ENCODE peak calls at places on chromosome 4, in four cellular contexts. J, O, S and Q are unnamed samples.

GRCh38 chr4:185592845-185593488 is 57.7 kb upstream of the PDLIM3 start:
- DNase-seq in O (peak; percentile 39), S (no peak), J (no peak), Q (peak; percentile 43)

GRCh38 chr4:80587861-80588385 is 252.4 kb downstream of the CFAP299 start:
- DNase-seq in S (no peak), J (no peak), O (no peak), Q (no peak)

GRCh38 chr4:152095701-152096070 is 334.9 kb upstream of the GATB start:
- DNase-seq in S (no peak), J (no peak), O (peak; percentile 24), Q (no peak)

GRCh38 chr4:138494931-138495330 is 252.8 kb upstream of the SLC7A11 start:
- DNase-seq in O (peak; percentile 38), S (peak; percentile 61), J (peak; percentile 46), Q (no peak)

GRCh38 chr4:139015948-139016451 is 419 bp downstream of the NOCT start:
- DNase-seq in O (peak; percentile 49), J (peak; percentile 20), S (no peak), Q (no peak)

GRCh38 chr4:8175686-8176085 is 17.1 kb upstream of the ABLIM2 start:
- DNase-seq in O (no peak), S (no peak), J (no peak), Q (no peak)

GRCh38 chr4:100889401-100889800 is 371.6 kb upstream of the EMCN start:
- DNase-seq in S (no peak), J (no peak), O (no peak), Q (no peak)

GRCh38 chr4:185122681-185123345 is 20.3 kb upstream of the SLC25A4 start:
- DNase-seq in J (no peak), O (peak; percentile 61), S (no peak), Q (no peak)

GRCh38 chr4:87461281-87461700 is 38.9 kb downstream of the NUDT9 start:
- DNase-seq in J (peak; percentile 50), S (no peak), O (no peak), Q (peak; percentile 2)

GRCh38 chr4:146122398-146122797 is 53.1 kb upstream of the LSM6 start:
- DNase-seq in J (no peak), S (no peak), O (no peak), Q (no peak)
- H4K8ac ChIP-seq in J (no peak overlapping the region), S (no peak overlapping the region), O (no peak overlapping the region), Q (no peak overlapping the region)

DNA sequence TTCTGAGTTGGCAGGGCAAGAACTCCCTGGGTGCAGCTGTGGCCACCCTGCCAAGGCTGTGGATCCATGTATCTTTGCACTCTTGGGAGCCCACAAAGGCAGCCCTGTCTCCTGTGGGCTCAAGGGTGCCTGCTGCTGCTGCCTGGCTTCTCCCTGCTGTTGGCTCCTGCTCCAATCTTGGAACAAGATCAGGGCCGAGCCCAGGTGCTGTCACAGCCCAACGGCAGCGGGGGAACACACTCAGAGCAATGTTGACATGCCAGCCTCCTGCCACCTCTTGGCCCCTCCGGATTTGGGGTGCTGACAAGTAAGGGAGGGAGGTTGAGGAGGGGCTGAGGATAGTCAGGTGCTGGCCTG is 57.9 kb downstream of the COX18 start:
- DNase-seq in J (no peak), O (no peak), S (no peak), Q (no peak)
- H4K8ac ChIP-seq in J (no peak overlapping the region), O (no peak overlapping the region), S (no peak overlapping the region), Q (no peak overlapping the region)

GRCh38 chr4:2823671-2824328 is 19.8 kb upstream of the ADD1 start:
- DNase-seq in J (no peak), O (no peak), S (no peak), Q (no peak)
- H4K8ac ChIP-seq in J (no peak overlapping the region), O (no peak overlapping the region), S (no peak overlapping the region), Q (no peak overlapping the region)

GRCh38 chr4:109876634-109877265 is 28.8 kb downstream of the LRIT3 start:
- DNase-seq in J (no peak), O (no peak), S (no peak), Q (no peak)

GRCh38 chr4:109879081-109879480 is 31.2 kb downstream of the LRIT3 start:
- DNase-seq in S (no peak), J (no peak), O (no peak), Q (no peak)

GRCh38 chr4:109878355-109878754 is 30.4 kb downstream of the LRIT3 start:
- DNase-seq in S (no peak), O (no peak), J (no peak), Q (no peak)

GRCh38 chr4:109875106-109875505 is 27.2 kb downstream of the LRIT3 start:
- DNase-seq in O (no peak), S (no peak), J (no peak), Q (no peak)

DNA sequence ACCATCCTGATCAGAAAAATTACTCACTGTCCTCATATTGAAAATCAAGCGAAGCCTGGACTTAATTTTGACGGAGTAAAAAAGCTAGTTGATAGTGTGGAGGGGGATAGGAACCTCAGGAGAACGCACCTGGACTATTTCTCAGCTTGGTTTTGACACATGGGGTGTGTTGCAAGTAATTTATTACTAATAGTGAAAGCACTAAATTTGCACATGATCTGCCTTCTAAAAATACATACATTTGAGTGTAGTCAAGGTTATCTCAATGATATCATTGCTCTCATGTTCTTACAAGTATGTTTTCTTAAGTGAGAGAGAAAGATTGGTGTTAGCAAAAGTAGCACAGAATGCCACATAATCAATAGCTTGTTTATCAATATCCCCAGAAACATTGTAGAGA is 29.5 kb downstream of the LRIT3 start:
- DNase-seq in J (no peak), S (no peak), O (no peak), Q (no peak)
- H4K8ac ChIP-seq in J (no peak overlapping the region), S (no peak overlapping the region), O (no peak overlapping the region), Q (no peak overlapping the region)

GRCh38 chr4:128267745-128268144 is 19.9 kb downstream of the PGRMC2 start:
- DNase-seq in S (no peak), J (no peak), O (no peak), Q (no peak)
- H4K8ac ChIP-seq in S (no peak overlapping the region), J (no peak overlapping the region), O (no peak overlapping the region), Q (no peak overlapping the region)

DNA sequence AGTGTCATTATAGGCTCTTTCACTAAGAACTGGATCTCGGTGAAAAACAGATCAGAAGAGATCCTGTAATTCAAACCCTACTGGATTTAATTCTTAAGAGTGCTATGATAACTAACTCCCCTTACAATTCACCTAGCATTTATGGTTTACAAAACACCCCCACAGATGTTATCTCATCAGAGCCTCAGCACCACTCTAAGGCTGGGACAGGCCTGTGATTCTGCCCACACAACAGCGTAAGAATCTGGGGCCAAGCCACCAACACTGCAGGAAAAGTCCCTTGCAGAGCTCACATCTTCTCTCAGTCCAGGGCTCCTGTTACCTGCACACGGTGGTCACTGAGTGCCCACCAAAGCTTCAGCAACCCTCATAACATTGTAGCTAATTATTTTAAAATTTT is 8.9 kb downstream of the MFAP3L start:
- DNase-seq in J (no peak), O (no peak), S (no peak), Q (no peak)
- H4K8ac ChIP-seq in J (no peak overlapping the region), O (no peak overlapping the region), S (no peak overlapping the region), Q (no peak overlapping the region)

GRCh38 chr4:150264595-150265141 is 186.4 kb downstream of the DCLK2 start:
- DNase-seq in S (no peak), J (no peak), O (no peak), Q (no peak)

GRCh38 chr4:150265806-150266205 is 187.6 kb downstream of the DCLK2 start:
- DNase-seq in J (no peak), O (no peak), S (no peak), Q (no peak)

GRCh38 chr4:150261571-150261970 is 183.3 kb downstream of the DCLK2 start:
- DNase-seq in O (no peak), J (no peak), S (no peak), Q (no peak)

GRCh38 chr4:150259861-150260567 is 181.8 kb downstream of the DCLK2 start:
- DNase-seq in S (no peak), O (no peak), J (no peak), Q (no peak)

DNA sequence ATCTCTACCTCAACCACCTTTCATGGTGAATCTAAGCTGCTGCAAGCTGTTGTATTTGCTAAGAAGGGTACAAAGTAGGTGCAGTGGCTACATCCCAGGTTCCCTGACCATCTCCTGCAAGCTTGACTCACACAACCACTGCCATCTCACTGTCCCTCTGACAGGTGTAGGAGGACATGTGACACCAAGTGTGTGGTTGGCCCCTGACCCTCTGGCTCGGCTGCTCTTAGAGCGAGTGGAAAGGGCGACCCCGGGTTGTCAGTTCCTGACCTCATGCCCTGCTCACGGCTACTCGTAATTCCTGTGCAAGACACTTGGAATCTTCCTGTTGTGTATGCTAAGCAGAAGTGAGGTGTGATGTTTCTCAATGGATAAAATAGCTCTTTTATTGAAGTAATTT is 184.4 kb downstream of the DCLK2 start:
- DNase-seq in J (no peak), S (no peak), O (no peak), Q (no peak)
- H4K8ac ChIP-seq in J (no peak overlapping the region), S (no peak overlapping the region), O (no peak overlapping the region), Q (no peak overlapping the region)

GRCh38 chr4:163493643-163494359 is 689 bp upstream of the TMA16 start:
- DNase-seq in J (no peak), S (no peak), O (no peak), Q (peak; percentile 16)

GRCh38 chr4:163489929-163490328 is 4.6 kb upstream of the TMA16 start:
- DNase-seq in S (no peak), O (no peak), J (no peak), Q (no peak)

GRCh38 chr4:163492951-163493504 is 1.5 kb upstream of the TMA16 start:
- DNase-seq in J (no peak), O (no peak), S (no peak), Q (no peak)

GRCh38 chr4:163495900-163496299 is 1.4 kb downstream of the TMA16 start:
- DNase-seq in J (no peak), O (peak; percentile 13), S (no peak), Q (no peak)

DNA sequence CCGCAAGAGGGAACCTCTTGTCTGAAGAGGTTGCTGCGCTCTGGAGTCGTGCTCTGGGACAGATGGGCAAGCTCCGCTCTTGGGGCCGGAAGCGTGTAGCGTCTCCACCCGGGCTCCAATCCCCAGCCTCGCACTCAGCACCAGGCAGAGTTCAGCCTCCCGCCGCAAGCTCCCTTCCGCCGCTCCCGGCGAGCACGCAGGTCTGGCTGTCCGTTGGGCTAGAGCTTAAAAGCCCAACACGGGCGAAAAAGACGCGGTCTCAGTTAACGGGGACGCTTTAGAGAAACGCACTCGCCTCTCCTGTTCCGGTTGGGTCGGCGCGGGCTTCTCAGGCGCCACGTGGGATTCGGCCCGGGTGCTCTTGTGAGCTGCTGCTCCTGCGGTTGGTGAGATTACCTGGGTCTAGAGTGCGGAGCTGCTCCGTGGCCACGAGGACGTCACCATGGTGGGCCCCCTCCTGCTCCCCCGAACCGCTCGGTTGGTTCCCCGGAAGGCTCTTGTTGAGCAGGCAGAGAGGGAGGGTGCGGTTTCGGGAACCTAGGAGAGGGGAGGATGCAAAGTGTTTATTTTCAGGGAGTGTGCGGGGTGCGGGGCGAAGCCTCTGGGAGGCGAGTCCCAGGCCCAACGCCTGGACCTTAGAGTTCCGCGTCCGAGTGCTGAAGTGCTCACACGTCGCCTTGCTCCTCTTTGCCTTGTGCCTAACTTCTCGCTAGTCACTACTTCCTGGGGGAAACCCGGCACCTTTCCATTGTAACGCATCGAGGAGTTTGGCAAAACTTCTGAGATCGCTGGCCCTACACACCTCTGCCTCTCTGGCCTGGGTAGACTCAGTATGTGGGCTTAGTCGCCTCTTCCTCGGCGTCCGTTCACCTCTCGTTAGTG is at the start of gene TMA16:
- DNase-seq in J (peak; percentile 95), S (peak; percentile 89), O (peak; percentile 96), Q (peak; percentile 92)
- H4K8ac ChIP-seq in J (peak within 1 kb of the TSS; percentile 84), S (no peak within 1 kb of the TSS), O (peak within 1 kb of the TSS; percentile 92), Q (peak within 1 kb of the TSS; percentile 89)